ENCODE peak calls at places on chromosome X, in five cellular contexts. I is suprapubic skin, F is fibroblast of mammary gland, M is AG04449, T is GM13977. N is an unnamed sample.

GRCh38 chrX:57156397-57157049 is 19.3 kb upstream of the SPIN2A start:
- DNase-seq in I (no peak), F (peak), M (no peak), T (no peak), N (no peak)

GRCh38 chrX:74277320-74277719 is 26.7 kb upstream of the ZCCHC13 start:
- DNase-seq in I (no peak), F (no peak), M (no peak), T (no peak), N (no peak)

GRCh38 chrX:2502668-2503519 is 2.1 kb upstream of the DHRSX start:
- DNase-seq in I (no peak), F (peak), M (no peak), T (no peak), N (no peak)

GRCh38 chrX:145923376-145923775 is 105.7 kb downstream of the SLITRK2 start:
- DNase-seq in I (no peak), F (no peak), M (no peak), T (no peak), N (no peak)

GRCh38 chrX:45769919-45770582 is 569.4 kb upstream of the DIPK2B start:
- DNase-seq in I (peak), F (peak), M (no peak), T (peak), N (peak)

GRCh38 chrX:39905475-39905889 is 192.3 kb downstream of the BCOR start:
- DNase-seq in I (no peak), F (no peak), M (no peak), T (no peak), N (no peak)

GRCh38 chrX:136438192-136438591 is 49.6 kb upstream of the BRS3 start:
- DNase-seq in I (no peak), F (no peak), M (no peak), T (no peak), N (no peak)

GRCh38 chrX:95919605-95920004 is 765.0 kb upstream of the DIAPH2 start:
- DNase-seq in I (no peak), F (no peak), M (no peak), T (no peak), N (no peak)

GRCh38 chrX:121641560-121641959 is 594.1 kb downstream of the GLUD2 start:
- DNase-seq in I (no peak), F (peak), M (no peak), T (no peak), N (no peak)

GRCh38 chrX:20421275-20421674 is 154.6 kb upstream of the RPS6KA3 start:
- DNase-seq in I (no peak), F (no peak), M (no peak), T (no peak), N (no peak)

GRCh38 chrX:46626566-46626965 is 53.0 kb downstream of the CHST7 start:
- DNase-seq in I (no peak), F (no peak), M (no peak), T (no peak), N (no peak)

GRCh38 chrX:22247169-22247568 is 25.5 kb upstream of the CBLL2 start:
- DNase-seq in I (no peak), F (no peak), M (peak), T (no peak), N (no peak)

GRCh38 chrX:42188730-42189129 is 265.4 kb upstream of the CASK start:
- DNase-seq in I (no peak), F (no peak), M (no peak), T (no peak), N (no peak)

GRCh38 chrX:120568609-120569008 is 7.8 kb upstream of the CUL4B start:
- DNase-seq in I (no peak), F (no peak), M (no peak), T (no peak), N (no peak)

GRCh38 chrX:120244735-120245498 is 5.7 kb upstream of the ZBTB33 start:
- DNase-seq in I (peak), F (peak), M (peak), T (peak), N (no peak)

GRCh38 chrX:85897376-85898110 is 149.8 kb downstream of the CHM start:
- DNase-seq in I (no peak), F (no peak), M (no peak), T (no peak), N (no peak)

GRCh38 chrX:131675596-131676194 is 131.8 kb downstream of the OR13H1 start:
- DNase-seq in I (no peak), F (peak), M (no peak), T (peak), N (no peak)

GRCh38 chrX:39703307-39703706 is 394.5 kb downstream of the BCOR start:
- DNase-seq in I (no peak), F (no peak), M (no peak), T (no peak), N (no peak)

GRCh38 chrX:143298663-143299241 is 218.5 kb downstream of the SPANXN3 start:
- DNase-seq in I (no peak), F (no peak), M (no peak), T (no peak), N (no peak)

GRCh38 chrX:25873196-25873595 is 264.9 kb upstream of the MAGEB18 start:
- DNase-seq in I (no peak), F (peak), M (no peak), T (no peak), N (no peak)

GRCh38 chrX:150377010-150377409 is 13.9 kb downstream of the MAMLD1 start:
- DNase-seq in I (no peak), F (no peak), M (no peak), T (no peak), N (no peak)

GRCh38 chrX:87063622-87064021 is 454.0 kb upstream of the KLHL4 start:
- DNase-seq in I (no peak), F (no peak), M (no peak), T (no peak), N (no peak)

GRCh38 chrX:18668468-18668867 is 3.4 kb downstream of the RS1 start:
- DNase-seq in I (no peak), F (no peak), M (no peak), T (peak), N (no peak)

GRCh38 chrX:69152398-69152797 is 12.9 kb downstream of the PJA1 start:
- DNase-seq in I (no peak), F (no peak), M (no peak), T (no peak), N (peak)

GRCh38 chrX:149807747-149808458 is 26.2 kb downstream of the MAGEA9 start:
- DNase-seq in I (no peak), F (no peak), M (no peak), T (no peak), N (no peak)

GRCh38 chrX:14039344-14039743 is 9.7 kb upstream of the GEMIN8 start:
- DNase-seq in I (no peak), F (peak), M (no peak), T (peak), N (no peak)

GRCh38 chrX:18789916-18790315 is 82.5 kb downstream of the PPEF1 start:
- DNase-seq in I (no peak), F (peak), M (no peak), T (no peak), N (no peak)

GRCh38 chrX:77347572-77347971 is 99.6 kb upstream of the FGF16 start:
- DNase-seq in I (no peak), F (no peak), M (no peak), T (no peak), N (no peak)

GRCh38 chrX:15177316-15177715 is 92.6 kb downstream of the ASB9 start:
- DNase-seq in I (no peak), F (no peak), M (no peak), T (no peak), N (no peak)

GRCh38 chrX:135112096-135112729 is 8.1 kb downstream of the ETDB start:
- DNase-seq in I (no peak), F (peak), M (no peak), T (no peak), N (no peak)

GRCh38 chrX:1262369-1262768 is 6.2 kb upstream of the CSF2RA start:
- DNase-seq in I (no peak), F (no peak), M (no peak), T (no peak), N (no peak)

GRCh38 chrX:46330513-46330912 is 214.7 kb downstream of the ZNF674 start:
- DNase-seq in I (no peak), F (no peak), M (no peak), T (no peak), N (no peak)

GRCh38 chrX:3142259-3143042 is 101.2 kb downstream of the ARSF start:
- DNase-seq in I (no peak), F (no peak), M (no peak), T (no peak), N (no peak)

GRCh38 chrX:24498181-24498580 is 33.1 kb downstream of the PDK3 start:
- DNase-seq in I (no peak), F (peak), M (no peak), T (no peak), N (no peak)

GRCh38 chrX:120677017-120677652 is 47.3 kb upstream of the C1GALT1C1 start:
- DNase-seq in I (no peak), F (peak), M (no peak), T (no peak), N (no peak)

GRCh38 chrX:69082753-69083150 is 82.5 kb downstream of the PJA1 start:
- DNase-seq in I (no peak), F (no peak), M (no peak), T (no peak), N (no peak)

GRCh38 chrX:154981116-154981411 is 41.5 kb downstream of the F8 start:
- DNase-seq in I (no peak), F (no peak), M (no peak), T (no peak), N (no peak)
- TF ChIP-seq CTCF in I (peak), F (no peak), M (no peak), T (no peak), N (no peak)

GRCh38 chrX:48530736-48531135 is 8.8 kb upstream of the TBC1D25 start:
- DNase-seq in I (no peak), F (peak), M (no peak), T (no peak), N (no peak)

GRCh38 chrX:48533165-48533564 is 6.3 kb upstream of the TBC1D25 start:
- DNase-seq in I (no peak), F (peak), M (no peak), T (no peak), N (no peak)

GRCh38 chrX:48531359-48531954 is 8.1 kb upstream of the TBC1D25 start:
- DNase-seq in I (no peak), F (peak), M (no peak), T (no peak), N (no peak)

GRCh38 chrX:48532201-48532600 is 7.3 kb upstream of the TBC1D25 start:
- DNase-seq in I (no peak), F (peak), M (no peak), T (no peak), N (no peak)
- TF ChIP-seq CTCF in I (no peak), F (no peak), M (no peak), T (no peak), N (no peak)

DNA sequence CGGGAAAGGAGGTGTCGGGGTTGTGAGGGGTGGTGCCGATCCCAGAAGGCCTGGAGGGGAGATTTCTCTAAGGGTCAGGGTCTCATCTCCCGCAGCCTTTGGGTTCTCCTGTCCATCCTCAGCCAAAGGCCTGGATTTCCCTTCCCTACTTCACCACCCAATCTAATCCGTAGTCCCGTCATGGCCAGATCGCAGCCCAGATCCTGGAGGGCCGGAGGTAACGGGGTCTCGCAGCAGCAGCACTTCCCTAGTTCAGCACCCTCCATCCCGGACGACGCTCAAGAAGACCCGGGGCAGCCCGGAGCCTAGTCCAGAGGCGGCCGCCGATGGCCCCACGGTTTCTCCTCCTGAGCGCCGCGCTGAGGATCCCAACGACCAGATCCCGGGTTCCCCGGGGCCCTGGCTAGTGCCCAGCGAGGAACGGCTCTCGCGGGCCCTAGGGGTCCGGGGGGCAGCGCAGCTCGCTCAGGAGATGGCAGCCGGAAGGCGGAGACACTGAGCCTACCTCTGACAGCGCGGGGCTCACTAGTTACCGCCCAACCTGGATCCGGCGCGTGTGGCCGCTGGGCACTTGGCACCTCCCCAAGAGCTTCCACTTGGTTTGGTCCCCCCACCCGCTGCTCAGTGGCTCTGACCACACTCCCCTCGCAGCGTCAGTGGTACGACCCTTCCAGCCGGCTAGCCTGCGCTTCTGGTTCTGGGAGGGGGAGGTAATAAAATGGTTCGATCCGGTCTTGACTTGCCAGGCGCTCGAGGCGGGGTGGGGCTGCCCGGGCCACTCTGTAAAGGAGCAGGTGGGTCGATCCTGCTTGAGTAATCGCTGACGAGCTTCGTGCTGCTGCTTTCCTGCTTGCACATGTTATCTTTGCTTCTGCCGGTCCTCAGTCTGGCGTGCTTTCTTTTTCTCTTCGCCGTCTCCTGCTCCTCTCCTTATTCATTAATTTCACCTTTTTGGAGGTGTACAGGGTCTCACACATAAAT is 3.6 kb downstream of the MAGIX start:
- DNase-seq in I (no peak), F (peak), M (no peak), T (peak), N (no peak)
- TF ChIP-seq CTCF in I (peak), F (no peak), M (no peak), T (peak), N (no peak)

GRCh38 chrX:110853610-110854009 is 58.0 kb upstream of the CHRDL1 start:
- DNase-seq in I (no peak), F (peak), M (no peak), T (no peak), N (no peak)
- TF ChIP-seq CTCF in I (peak), F (peak), M (peak), T (no peak), N (no peak)

DNA sequence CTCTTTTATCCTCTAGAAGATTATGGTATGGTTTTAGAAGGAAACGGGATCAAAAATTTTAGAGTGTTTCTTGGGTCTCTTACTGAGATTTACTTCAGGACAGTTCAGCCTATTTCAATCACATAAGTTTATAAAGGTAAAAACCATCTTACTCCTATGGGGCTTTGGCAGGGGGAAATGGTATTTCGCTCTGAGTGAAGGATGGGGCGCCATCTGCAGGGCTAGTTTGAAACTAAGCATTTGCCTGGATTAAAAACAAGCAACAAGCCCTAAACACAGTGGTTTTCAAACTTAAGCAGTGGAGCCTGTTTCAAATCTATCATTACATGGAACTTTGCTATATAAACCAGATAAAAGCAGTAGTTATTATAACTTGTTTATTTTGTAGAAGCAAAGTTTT is 361.5 kb upstream of the FMR1 start:
- DNase-seq in I (no peak), F (no peak), M (no peak), T (no peak), N (no peak)
- TF ChIP-seq CTCF in I (no peak), F (no peak), M (no peak), T (peak), N (no peak)

GRCh38 chrX:12383196-12383595 is 244.9 kb downstream of the FRMPD4 start:
- DNase-seq in I (no peak), F (no peak), M (no peak), T (no peak), N (no peak)
- TF ChIP-seq CTCF in I (no peak), F (peak), M (peak), T (peak), N (no peak)

N was measured in vagina.